ENCODE peak calls at places on chromosome 19, in six cellular contexts. T is DMS153; S is activated naive CD8-positive, alpha-beta T cell treated with anti-CD3 and anti-CD28 coated beads, Interleukin-2, amount 50 U/mL, for 24 hours; W is memory B cell; N is T-helper 1 cell; M is testis. E is an unnamed sample.
A peak's percentile ranks its signal among the peaks of the same experiment; 100 is the strongest.

GRCh38 chr19:42051166-42052115 is 18.6 kb downstream of the GRIK5 start:
- DNase-seq in T (peak; percentile 59), S (peak; percentile 24), W (no peak), N (no peak), M (no peak), E (peak; percentile 87)

GRCh38 chr19:2469102-2469914 is 6.6 kb upstream of the GADD45B start:
- DNase-seq in T (no peak), S (peak; percentile 52), W (no peak), N (no peak), M (no peak), E (peak; percentile 83)

GRCh38 chr19:45615795-45616708 is 14.0 kb upstream of the GPR4 start:
- DNase-seq in T (peak; percentile 85), S (peak; percentile 83), W (peak; percentile 60), N (peak; percentile 46), M (peak; percentile 92), E (peak; percentile 93)

GRCh38 chr19:8363803-8364771 is at the start of gene ANGPTL4:
- DNase-seq in T (no peak), S (peak; percentile 80), W (no peak), N (no peak), M (peak; percentile 77), E (peak; percentile 86)

GRCh38 chr19:54319049-54319448 is 6.1 kb upstream of the LILRA5 start:
- DNase-seq in T (no peak), S (no peak), W (peak; percentile 51), N (no peak), M (no peak), E (no peak)

GRCh38 chr19:947707-948533 is 22.1 kb downstream of the ARID3A start:
- DNase-seq in T (no peak), S (peak; percentile 34), W (peak; percentile 94), N (no peak), M (peak; percentile 49), E (no peak)

GRCh38 chr19:7673995-7674667 is 2.8 kb upstream of the MCEMP1 start:
- DNase-seq in T (no peak), S (peak; percentile 53), W (no peak), N (no peak), M (peak; percentile 80), E (peak; percentile 82)

GRCh38 chr19:16861875-16862274 is 26.9 kb upstream of the F2RL3 start:
- DNase-seq in T (no peak), S (no peak), W (no peak), N (no peak), M (no peak), E (no peak)

GRCh38 chr19:409515-410242 is 732 bp upstream of the C2CD4C start:
- DNase-seq in T (no peak), S (no peak), W (no peak), N (no peak), M (no peak), E (no peak)

GRCh38 chr19:38888876-38889275 is 10.5 kb downstream of the SIRT2 start:
- DNase-seq in T (no peak), S (no peak), W (no peak), N (no peak), M (no peak), E (no peak)

GRCh38 chr19:15538774-15539173 is 30.4 kb downstream of the CYP4F22 start:
- DNase-seq in T (no peak), S (no peak), W (no peak), N (no peak), M (no peak), E (no peak)

GRCh38 chr19:38792250-38793111 is 3.5 kb downstream of the LGALS7B start:
- DNase-seq in T (no peak), S (peak; percentile 60), W (peak; percentile 31), N (no peak), M (no peak), E (no peak)

GRCh38 chr19:38298841-38299680 is 5.0 kb upstream of the C19orf33 start:
- DNase-seq in T (no peak), S (no peak), W (no peak), N (no peak), M (no peak), E (no peak)

GRCh38 chr19:2252481-2253105 is 3.5 kb downstream of the AMH start:
- DNase-seq in T (no peak), S (no peak), W (no peak), N (no peak), M (no peak), E (no peak)

GRCh38 chr19:51163257-51163656 is 21.2 kb downstream of the SIGLEC7 start:
- DNase-seq in T (no peak), S (no peak), W (no peak), N (no peak), M (peak; percentile 56), E (no peak)

GRCh38 chr19:41671481-41671880 is 16.6 kb downstream of the CEACAM7 start:
- DNase-seq in T (no peak), S (no peak), W (no peak), N (no peak), M (no peak), E (no peak)

GRCh38 chr19:1312732-1313694 is 27.3 kb downstream of the EFNA2 start:
- DNase-seq in T (no peak), S (no peak), W (no peak), N (no peak), M (no peak), E (peak; percentile 77)